ENCODE peak calls at places on chromosomes 13 and 19, in seven cellular contexts. H is CD8-positive, alpha-beta T cell; X is tibial nerve; J is RWPE1; P is GM12865; S is cardiac fibroblast; C is RWPE2. U is an unnamed sample.

GRCh38 chr13:51241720-51242119 is 19.5 kb downstream of the FAM124A start:
- DNase-seq in H (no peak), X (no peak), J (no peak), P (no peak), S (peak; percentile 88), C (no peak), U (no peak)

GRCh38 chr19:7076151-7076550 is 6.6 kb downstream of the ZNF557 start:
- DNase-seq in H (no peak), X (no peak), J (no peak), P (no peak), S (no peak), C (no peak), U (no peak)

GRCh38 chr19:35169226-35169995 is 14.9 kb downstream of the FXYD5 start:
- DNase-seq in H (no peak), X (no peak), J (no peak), P (no peak), S (no peak), C (peak; percentile 37), U (no peak)

GRCh38 chr19:10424011-10424637 is 3.8 kb downstream of the PDE4A start:
- DNase-seq in H (no peak), X (peak; percentile 75), J (peak; percentile 83), P (peak; percentile 74), S (peak; percentile 73), C (no peak), U (no peak)

GRCh38 chr19:50658438-50659317 is 9.4 kb downstream of the C19orf81 start:
- DNase-seq in H (peak; percentile 43), X (peak; percentile 16), J (peak; percentile 89), P (no peak), S (peak; percentile 46), C (no peak), U (no peak)

GRCh38 chr19:10332158-10332964 is 968 bp downstream of the RAVER1 start:
- DNase-seq in H (no peak), X (no peak), J (no peak), P (no peak), S (no peak), C (no peak), U (no peak)

GRCh38 chr19:10828981-10829821 is 6.8 kb downstream of the TMED1 start:
- DNase-seq in H (no peak), X (no peak), J (no peak), P (no peak), S (no peak), C (no peak), U (no peak)

GRCh38 chr13:113053801-113054604 is 51.6 kb upstream of the F7 start:
- DNase-seq in H (no peak), X (no peak), J (no peak), P (no peak), S (no peak), C (peak; percentile 32), U (peak; percentile 44)

GRCh38 chr19:57667220-57667619 is 1.5 kb upstream of the ZSCAN4 start:
- DNase-seq in H (no peak), X (no peak), J (no peak), P (no peak), S (no peak), C (no peak), U (no peak)

GRCh38 chr19:35009424-35010415 is 9.6 kb downstream of the GRAMD1A start:
- DNase-seq in H (no peak), X (no peak), J (no peak), P (no peak), S (no peak), C (no peak), U (no peak)

GRCh38 chr19:35236638-35237400 is 8.3 kb upstream of the FAM187B start:
- DNase-seq in H (no peak), X (no peak), J (no peak), P (peak; percentile 36), S (no peak), C (no peak), U (no peak)

GRCh38 chr19:3098515-3099346 is 4.6 kb downstream of the GNA11 start:
- DNase-seq in H (no peak), X (no peak), J (no peak), P (peak; percentile 24), S (peak; percentile 49), C (no peak), U (no peak)

DNA sequence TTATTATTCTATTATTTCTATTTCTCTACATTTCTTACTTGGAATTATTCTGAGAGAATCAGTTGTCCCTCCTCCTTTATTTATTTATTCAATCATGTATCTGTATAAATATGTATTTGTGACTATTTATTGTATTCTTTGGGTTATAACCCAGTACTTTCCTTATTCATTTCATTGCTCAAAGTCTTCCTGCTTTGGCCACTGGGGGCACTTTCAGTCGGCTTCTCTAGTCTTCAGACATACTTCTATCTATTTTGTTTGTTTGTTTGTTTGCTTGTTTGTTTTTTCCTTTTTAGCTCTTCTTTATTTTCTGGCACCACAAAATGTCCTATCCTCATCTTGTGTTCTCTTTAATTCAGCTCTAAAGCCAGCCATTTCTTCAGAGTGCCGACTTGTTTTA is 260.4 kb downstream of the NALCN start:
- DNase-seq in H (no peak), X (no peak), J (peak; percentile 21), P (no peak), S (no peak), C (no peak), U (no peak)
- TF ChIP-seq CTCF in H (peak; percentile 37), X (no peak), J (peak; percentile 53), P (peak; percentile 44), S (peak; percentile 55), C (peak; percentile 74), U (peak; percentile 70)

GRCh38 chr13:36288794-36289391 is 8.7 kb downstream of the CCDC169 start:
- DNase-seq in H (no peak), X (no peak), J (no peak), P (no peak), S (no peak), C (no peak), U (no peak)

DNA sequence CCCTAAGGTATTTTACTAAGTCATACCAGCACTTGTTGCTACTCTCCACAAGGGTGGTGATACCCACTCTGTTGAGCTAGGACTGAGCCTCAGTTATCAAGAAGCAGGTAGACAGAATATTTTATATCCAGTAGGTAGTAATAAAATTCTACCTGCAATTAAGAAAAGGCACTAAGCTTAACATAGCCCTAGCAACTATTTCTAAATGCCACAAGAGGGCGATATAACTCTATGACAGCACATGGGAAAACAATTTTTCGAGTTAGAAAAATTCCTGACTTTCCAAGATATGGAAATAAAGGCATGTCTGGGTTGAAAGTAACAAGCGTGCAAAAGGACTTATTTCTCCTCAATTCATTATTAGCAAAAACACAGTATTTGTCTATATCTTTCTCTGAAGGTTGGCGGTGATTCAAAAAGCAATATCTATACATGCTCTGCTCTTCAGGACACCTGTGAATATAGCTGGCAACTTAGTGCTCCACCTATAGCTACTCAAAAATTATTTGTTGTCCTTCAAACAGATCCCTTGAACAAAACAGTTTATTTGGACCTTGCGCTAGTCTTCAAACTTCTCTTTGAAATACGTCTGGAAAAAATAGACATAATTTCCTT is 14.7 kb downstream of the CCDC169 start:
- DNase-seq in H (no peak), X (no peak), J (peak; percentile 46), P (peak; percentile 12), S (peak; percentile 67), C (no peak), U (no peak)
- TF ChIP-seq CTCF in H (peak; percentile 73), X (peak; percentile 78), J (peak; percentile 83), P (peak; percentile 69), S (peak; percentile 66), C (peak; percentile 84), U (peak; percentile 98)

DNA sequence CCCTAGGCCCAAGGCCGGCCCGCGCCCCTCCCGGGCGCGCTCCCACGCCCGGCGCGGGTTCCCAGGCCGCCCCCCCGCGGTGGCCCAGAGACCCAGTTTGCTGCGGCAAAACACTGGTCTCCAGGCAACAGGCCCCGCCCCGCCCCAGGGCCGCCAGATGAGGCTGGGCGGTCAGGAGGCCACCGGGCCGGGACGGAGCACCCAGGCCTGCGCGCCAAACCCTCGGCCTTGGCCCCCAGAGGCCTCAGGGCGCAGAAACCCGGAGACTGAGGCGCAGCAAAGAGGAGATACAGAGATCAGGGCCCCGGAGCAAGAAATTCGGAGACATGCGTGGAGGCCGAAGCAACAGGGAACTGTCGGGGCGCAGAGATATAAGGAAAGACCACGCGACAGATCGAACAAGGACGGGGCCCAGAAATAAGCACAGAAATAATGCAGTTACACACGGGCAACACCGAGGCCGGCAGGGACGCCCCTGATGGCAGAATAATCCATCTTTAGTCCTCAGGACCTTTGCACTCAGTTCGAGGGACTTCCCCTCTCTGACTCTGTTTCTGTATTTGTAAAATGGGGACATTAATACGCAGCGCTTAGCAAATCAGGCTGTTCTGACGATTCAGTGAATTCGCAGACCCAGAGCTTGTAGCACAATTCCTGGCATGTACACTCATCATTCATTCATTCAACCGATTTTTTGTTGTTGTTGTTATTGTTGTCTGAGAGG is 20.8 kb upstream of the ERCC1 start:
- DNase-seq in H (peak; percentile 71), X (peak; percentile 91), J (peak; percentile 60), P (peak; percentile 90), S (peak; percentile 88), C (peak; percentile 79), U (no peak)
- TF ChIP-seq CTCF in H (no peak), X (peak; percentile 10), J (no peak), P (no peak), S (no peak), C (peak; percentile 24), U (peak; percentile 12)

DNA sequence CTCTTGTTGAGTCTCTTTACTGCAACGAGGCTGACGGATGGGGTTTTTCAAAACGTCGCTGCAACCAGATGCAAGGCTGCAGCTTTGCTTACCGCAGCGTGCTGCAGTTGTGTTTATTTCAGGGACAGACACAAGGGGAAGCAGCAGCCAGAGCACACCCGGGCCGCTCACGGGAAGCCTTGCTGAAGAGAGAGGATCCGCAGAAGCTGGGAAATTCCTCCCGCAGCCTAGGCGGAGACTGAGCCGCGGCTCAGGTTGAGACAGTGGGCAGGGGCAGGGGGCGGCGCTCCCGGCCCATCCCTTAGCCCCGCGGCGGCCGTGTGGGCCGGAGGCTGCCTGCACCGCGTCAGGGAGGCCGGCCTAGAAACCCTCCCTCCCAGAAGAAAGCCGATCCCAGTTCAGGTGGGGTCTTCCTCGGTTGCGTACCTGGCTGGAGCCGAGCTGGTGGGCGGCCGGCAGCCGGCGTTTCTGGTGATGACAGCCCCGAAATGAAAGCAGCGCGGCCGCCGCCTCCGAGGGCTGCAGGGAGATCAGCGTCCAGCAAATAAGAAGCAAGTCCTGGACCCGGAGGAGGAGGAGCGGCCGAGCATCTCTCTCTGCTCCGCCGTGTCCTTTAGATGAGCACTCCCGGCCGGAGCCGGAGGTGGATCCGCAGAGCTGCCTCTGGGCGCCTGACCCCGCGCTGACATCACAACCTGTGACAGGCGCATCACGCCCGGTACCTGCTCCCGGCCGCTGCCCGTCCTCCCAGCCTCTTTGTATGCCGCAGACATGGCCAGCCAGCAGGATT is at the start of gene FRY:
- DNase-seq in H (peak; percentile 8), X (peak; percentile 27), J (peak; percentile 38), P (peak; percentile 69), S (peak; percentile 51), C (peak; percentile 39), U (peak; percentile 85)
- TF ChIP-seq CTCF in H (no peak), X (peak; percentile 6), J (no peak), P (peak; percentile 5), S (peak; percentile 27), C (no peak), U (peak; percentile 50)